ENCODE peak calls at places on chromosomes 16 and 17, in five cellular contexts. Y, C, U, M and Q are unnamed samples.

GRCh38 chr16:52851211-52851740 is 201.4 kb downstream of the CHD9NB start:
- DNase-seq in C (no peak), U (no peak), Y (no peak), M (no peak), Q (no peak)

GRCh38 chr16:57128787-57129389 is 36.5 kb downstream of the CPNE2 start:
- DNase-seq in M (no peak), Y (no peak), C (peak), U (no peak), Q (no peak)

GRCh38 chr16:53457670-53458069 is 23.4 kb downstream of the RBL2 start:
- DNase-seq in M (peak), U (no peak), C (peak), Y (no peak), Q (no peak)

GRCh38 chr17:56581635-56582605 is 11.6 kb upstream of the NOG start:
- DNase-seq in U (no peak), Y (no peak), C (no peak), M (no peak), Q (no peak)

GRCh38 chr16:2009302-2009711 is 314 bp downstream of the ZNF598 start:
- DNase-seq in M (no peak), C (no peak), Y (no peak), U (no peak), Q (no peak)

GRCh38 chr17:15941781-15942180 is 3.1 kb upstream of the ADORA2B start:
- DNase-seq in C (no peak), U (no peak), M (peak), Y (no peak), Q (no peak)

GRCh38 chr17:2444382-2444781 is 43.5 kb upstream of the MNT start:
- DNase-seq in C (no peak), Y (no peak), M (peak), U (no peak), Q (no peak)

GRCh38 chr17:21090889-21091618 is 35.7 kb upstream of the DHRS7B start:
- DNase-seq in U (no peak), Y (no peak), M (peak), C (no peak), Q (no peak)

GRCh38 chr17:732788-733720 is 658 bp downstream of the TLCD3A start:
- DNase-seq in C (peak), M (peak), Y (no peak), U (peak), Q (no peak)

GRCh38 chr17:52673791-52674190 is 515.3 kb upstream of the CA10 start:
- DNase-seq in Y (no peak), U (no peak), M (no peak), C (no peak), Q (no peak)

GRCh38 chr17:81917565-81918332 is at the start of gene SIRT7:
- DNase-seq in C (peak), Y (peak), M (peak), U (peak), Q (peak)

GRCh38 chr16:53417011-53417410 is 17.3 kb upstream of the RBL2 start:
- DNase-seq in U (peak), C (no peak), Y (no peak), M (peak), Q (no peak)

GRCh38 chr16:10982430-10983174 is 38.2 kb downstream of the CLEC16A start:
- DNase-seq in M (peak), C (no peak), U (no peak), Y (no peak), Q (no peak)

GRCh38 chr17:83174859-83175550 is 95.6 kb downstream of the METRNL start:
- DNase-seq in Y (no peak), C (no peak), M (no peak), U (peak), Q (no peak)

GRCh38 chr17:29116652-29117439 is 63.4 kb downstream of the MYO18A start:
- DNase-seq in U (peak), Y (peak), C (peak), M (peak), Q (peak)

GRCh38 chr16:56258508-56259424 is 67.5 kb downstream of the GNAO1 start:
- DNase-seq in M (no peak), U (no peak), C (no peak), Y (no peak), Q (peak)

GRCh38 chr17:46010597-46011186 is 11.6 kb downstream of the STH start:
- DNase-seq in Y (no peak), C (no peak), U (no peak), M (no peak), Q (no peak)

GRCh38 chr17:81941484-81942166 is 4.5 kb upstream of the PYCR1 start:
- DNase-seq in M (no peak), C (no peak), Y (no peak), U (no peak), Q (no peak)

GRCh38 chr16:11034005-11034404 is 89.6 kb downstream of the CLEC16A start:
- DNase-seq in Y (no peak), U (peak), C (no peak), M (peak), Q (no peak)

GRCh38 chr17:65170839-65171238 is 33.7 kb downstream of the RGS9 start:
- DNase-seq in Y (peak), M (peak), C (no peak), U (no peak), Q (peak)

GRCh38 chr17:3860939-3861338 is 14.9 kb upstream of the NCBP3 start:
- DNase-seq in C (no peak), U (no peak), Y (no peak), M (no peak), Q (no peak)

GRCh38 chr16:23286131-23286532 is 16.0 kb upstream of the SCNN1B start:
- DNase-seq in C (no peak), Y (no peak), M (peak), U (peak), Q (no peak)

GRCh38 chr17:80942360-80943345 is 49.0 kb upstream of the CHMP6 start:
- DNase-seq in M (peak), Y (no peak), C (no peak), U (peak), Q (no peak)

GRCh38 chr16:80027007-80027965 is 426.7 kb upstream of the MAF start:
- DNase-seq in Y (peak), C (peak), M (peak), U (peak), Q (no peak)